ENCODE peak calls at places on chromosomes 6 and 20, in four cellular contexts. W is skeletal muscle cell, U is T-helper 1 cell, Y is lower lobe of right lung. T is an unnamed sample.

GRCh38 chr20:53578492-53579222 is 15.0 kb downstream of the ZNF217 start:
- DNase-seq in Y (no peak), U (peak), W (peak), T (no peak)

GRCh38 chr6:130943738-130944137 is 116.5 kb downstream of the SMLR1 start:
- DNase-seq in Y (no peak), U (no peak), W (no peak), T (no peak)

GRCh38 chr6:138094260-138094659 is 13.0 kb downstream of the PERP start:
- DNase-seq in W (no peak), Y (no peak), U (no peak), T (no peak)

GRCh38 chr6:23349521-23350147 is 776.4 kb upstream of the NRSN1 start:
- DNase-seq in W (peak), U (no peak), Y (no peak), T (no peak)

GRCh38 chr6:71527831-71528377 is 239.3 kb downstream of the OGFRL1 start:
- DNase-seq in U (no peak), Y (no peak), W (no peak), T (no peak)

GRCh38 chr20:50386641-50386960 is 123.6 kb upstream of the PTPN1 start:
- DNase-seq in W (no peak), U (no peak), Y (no peak), T (no peak)

GRCh38 chr6:42251500-42251899 is 33.8 kb upstream of the MRPS10 start:
- DNase-seq in W (peak), U (no peak), Y (no peak), T (no peak)

GRCh38 chr6:24933868-24934401 is 1.8 kb downstream of the RIPOR2 start:
- DNase-seq in W (no peak), U (peak), Y (no peak), T (no peak)

GRCh38 chr20:62829231-62830230 is 12.7 kb downstream of the COL9A3 start:
- DNase-seq in W (no peak), U (no peak), Y (no peak), T (peak)

GRCh38 chr6:53793318-53793975 is 1.4 kb upstream of the LRRC1 start:
- DNase-seq in W (no peak), U (no peak), Y (peak), T (peak)

GRCh38 chr6:14804001-14804401 is 441.9 kb upstream of the JARID2 start:
- DNase-seq in Y (no peak), U (no peak), W (no peak), T (no peak)

GRCh38 chr20:1827974-1828785 is 67.0 kb upstream of the SIRPA start:
- DNase-seq in W (no peak), Y (no peak), U (no peak), T (peak)

GRCh38 chr6:53894086-53894485 is 99.3 kb downstream of the LRRC1 start:
- DNase-seq in U (no peak), Y (no peak), W (no peak), T (no peak)

T was measured in left ventricle myocardium superior.